ENCODE peak calls at places on chromosomes 4 and X, in nine cellular contexts. D, F, G, T, U, L, Z, A and E are unnamed samples.

GRCh38 chrX:65587616-65588526 is 53.3 kb upstream of the LAS1L start:
- DNase-seq in D (no peak), F (peak; percentile 65), G (no peak), T (peak; percentile 34), U (peak; percentile 34), L (no peak), Z (no peak), A (peak; percentile 21), E (no peak)

GRCh38 chrX:70062961-70063550 is 799 bp downstream of the OTUD6A start:
- DNase-seq in D (no peak), F (no peak), G (no peak), T (no peak), U (no peak), L (no peak), Z (no peak), A (no peak), E (no peak)

GRCh38 chrX:117788339-117788738 is 328.3 kb downstream of the KLHL13 start:
- DNase-seq in D (no peak), F (no peak), G (no peak), T (no peak), U (no peak), L (no peak), Z (no peak), A (no peak), E (no peak)

GRCh38 chr4:130238121-130238520 is 1142.2 kb downstream of the C4orf33 start:
- DNase-seq in D (no peak), F (no peak), G (no peak), T (no peak), U (no peak), L (no peak), Z (no peak), A (no peak), E (no peak)

GRCh38 chr4:156545003-156545785 is 426.4 kb downstream of the PDGFC start:
- DNase-seq in D (no peak), F (no peak), G (no peak), T (peak; percentile 66), U (no peak), L (no peak), Z (no peak), A (no peak), E (no peak)

GRCh38 chrX:46179748-46180147 is 365.5 kb downstream of the ZNF674 start:
- DNase-seq in D (no peak), F (no peak), G (no peak), T (no peak), U (peak; percentile 82), L (no peak), Z (no peak), A (no peak), E (no peak)

GRCh38 chrX:107632291-107632690 is 4.0 kb downstream of the PRPS1 start:
- DNase-seq in D (no peak), F (no peak), G (no peak), T (peak; percentile 35), U (no peak), L (no peak), Z (peak; percentile 11), A (no peak), E (no peak)

GRCh38 chrX:4754878-4755604 is 1041.6 kb upstream of the PRKX start:
- DNase-seq in D (no peak), F (no peak), G (no peak), T (no peak), U (no peak), L (no peak), Z (no peak), A (no peak), E (no peak)

GRCh38 chr4:3524920-3525319 is 7.3 kb downstream of the LRPAP1 start:
- DNase-seq in D (no peak), F (no peak), G (no peak), T (no peak), U (no peak), L (no peak), Z (no peak), A (no peak), E (no peak)

GRCh38 chrX:22686138-22686541 is 313.6 kb upstream of the DDX53 start:
- DNase-seq in D (no peak), F (no peak), G (no peak), T (peak; percentile 55), U (peak; percentile 2), L (no peak), Z (peak; percentile 92), A (no peak), E (peak; percentile 48)